ENCODE peak calls at places on chromosome X, in seven cellular contexts. E is SK-N-SH, Y is GM12892, B is K562, Q is HepG2, V is GM12878, W is H1. A is an unnamed sample.
A peak's percentile ranks its signal among the peaks of the same experiment; 100 is the strongest.

GRCh38 chrX:112120737-112121136 is 38.2 kb upstream of the TRPC5 start:
- DNase-seq in E (no peak), Y (no peak), B (no peak), Q (no peak), V (no peak), W (no peak), A (no peak)

GRCh38 chrX:113195949-113196348 is 355.3 kb upstream of the AMOT start:
- DNase-seq in E (no peak), Y (no peak), B (no peak), Q (no peak), V (no peak), W (no peak), A (no peak)

GRCh38 chrX:154322890-154323289 is 27.3 kb downstream of the TKTL1 start:
- DNase-seq in E (no peak), Y (no peak), B (no peak), Q (no peak), V (no peak), W (no peak), A (no peak)

GRCh38 chrX:135513140-135513535 is 7.3 kb upstream of the INTS6L start:
- DNase-seq in E (no peak), Y (no peak), B (no peak), Q (no peak), V (no peak), W (no peak), A (no peak)

GRCh38 chrX:55794420-55794819 is 76.9 kb downstream of the RRAGB start:
- DNase-seq in E (no peak), Y (no peak), B (no peak), Q (no peak), V (peak; percentile 73), W (no peak), A (no peak)

GRCh38 chrX:12245650-12246645 is 107.7 kb downstream of the FRMPD4 start:
- DNase-seq in E (no peak), Y (no peak), B (no peak), Q (no peak), V (no peak), W (no peak), A (no peak)

GRCh38 chrX:72381439-72382198 is 75.9 kb upstream of the CITED1 start:
- DNase-seq in E (no peak), Y (no peak), B (no peak), Q (peak; percentile 70), V (no peak), W (no peak), A (no peak)

GRCh38 chrX:130393451-130394074 is 8.1 kb upstream of the GPR119 start:
- DNase-seq in E (peak; percentile 64), Y (no peak), B (peak; percentile 57), Q (peak; percentile 12), V (no peak), W (peak; percentile 3), A (no peak)

GRCh38 chrX:33415454-33415853 is 204.1 kb upstream of the DMD start:
- DNase-seq in E (no peak), Y (no peak), B (no peak), Q (no peak), V (no peak), W (no peak), A (no peak)

GRCh38 chrX:102958794-102959193 is 21.7 kb downstream of the RAB40AL start:
- DNase-seq in E (no peak), Y (no peak), B (peak; percentile 14), Q (no peak), V (no peak), W (no peak), A (no peak)
- TF ChIP-seq TAF1 in E (no peak), Y (no peak), B (no peak), Q (no peak), V (no peak), W (no peak), A (no peak)

DNA sequence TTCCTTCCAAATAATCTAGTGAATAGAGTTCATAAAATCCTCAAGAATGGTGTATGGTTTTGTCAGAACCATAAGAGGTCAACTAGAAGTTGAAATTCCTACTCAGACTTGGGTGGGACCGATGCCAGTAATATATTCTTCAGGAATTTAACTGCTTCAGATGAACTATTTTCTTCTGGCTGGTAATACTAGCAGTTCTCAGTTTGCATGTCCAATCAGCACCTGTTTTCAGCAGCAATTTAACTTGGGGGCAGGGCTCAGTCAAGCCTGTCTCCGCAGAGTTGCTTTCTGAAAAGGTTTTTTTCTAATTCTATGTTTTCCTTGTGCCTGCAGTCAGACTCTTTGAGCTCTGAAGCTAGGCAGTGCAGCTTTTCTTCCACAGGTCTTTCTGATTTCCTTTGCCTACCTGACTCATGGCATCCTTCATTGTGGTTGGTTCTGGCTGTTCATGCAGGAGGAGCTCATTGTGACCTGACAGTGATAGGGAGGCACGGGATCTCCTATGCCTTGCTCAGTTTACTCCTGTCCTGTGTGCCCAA is 17.3 kb upstream of the FMR1 start:
- DNase-seq in E (no peak), Y (no peak), B (no peak), Q (no peak), V (no peak), W (no peak), A (no peak)
- TF ChIP-seq TAF1 in E (no peak), Y (no peak), B (no peak), Q (no peak), V (no peak), W (no peak), A (no peak)

DNA sequence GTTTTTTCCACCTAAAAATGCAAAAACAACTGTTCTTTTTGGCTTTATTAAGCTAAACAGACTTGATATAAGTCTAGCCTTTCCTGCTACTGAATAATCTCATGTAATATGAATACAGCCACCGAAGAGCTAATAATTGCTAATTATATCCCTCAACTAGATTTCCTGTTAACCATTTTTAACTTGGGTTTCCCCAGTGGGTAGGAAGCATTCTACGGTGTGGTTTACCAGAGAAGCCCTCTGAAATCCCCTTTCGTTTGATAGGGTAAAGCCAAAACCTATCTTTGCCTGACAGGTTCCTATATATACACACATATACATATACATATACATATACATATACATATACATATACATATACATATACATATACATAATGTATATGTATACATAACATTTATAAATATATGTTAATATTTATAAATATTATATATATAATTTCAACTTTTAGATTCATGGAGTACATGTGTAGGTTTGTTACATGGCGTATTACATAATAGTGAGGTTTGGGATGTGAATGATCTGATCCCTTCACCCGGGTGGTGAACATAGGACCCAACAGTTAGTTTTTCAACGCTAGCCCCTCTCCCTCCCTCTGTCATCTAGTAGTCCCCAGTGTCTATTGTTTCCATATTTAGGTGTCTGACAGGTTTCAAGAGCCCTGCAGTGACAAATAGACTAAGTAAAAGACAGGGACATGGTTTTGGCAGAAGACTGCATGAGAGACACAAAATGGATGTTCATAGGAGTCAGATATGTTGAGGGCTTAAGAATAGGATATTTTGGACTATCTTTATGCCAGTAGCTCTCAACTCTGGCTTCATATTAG is 62.4 kb downstream of the ATXN3L start:
- DNase-seq in E (no peak), Y (no peak), B (no peak), Q (no peak), V (peak; percentile 82), W (no peak), A (no peak)
- TF ChIP-seq TAF1 in E (no peak), Y (no peak), B (no peak), Q (no peak), V (no peak), W (no peak), A (no peak)

GRCh38 chrX:49171752-49172279 is at the start of gene PLP2:
- DNase-seq in E (peak; percentile 76), Y (no peak), B (peak; percentile 64), Q (no peak), V (no peak), W (no peak), A (no peak)

GRCh38 chrX:49175875-49176274 is 4.2 kb downstream of the PLP2 start:
- DNase-seq in E (no peak), Y (no peak), B (peak; percentile 17), Q (no peak), V (no peak), W (no peak), A (no peak)

GRCh38 chrX:49175435-49175834 is 3.7 kb downstream of the PLP2 start:
- DNase-seq in E (no peak), Y (no peak), B (peak; percentile 80), Q (no peak), V (no peak), W (no peak), A (no peak)

GRCh38 chrX:49174723-49175122 is 3.0 kb downstream of the PLP2 start:
- DNase-seq in E (no peak), Y (no peak), B (peak; percentile 73), Q (no peak), V (no peak), W (no peak), A (no peak)

DNA sequence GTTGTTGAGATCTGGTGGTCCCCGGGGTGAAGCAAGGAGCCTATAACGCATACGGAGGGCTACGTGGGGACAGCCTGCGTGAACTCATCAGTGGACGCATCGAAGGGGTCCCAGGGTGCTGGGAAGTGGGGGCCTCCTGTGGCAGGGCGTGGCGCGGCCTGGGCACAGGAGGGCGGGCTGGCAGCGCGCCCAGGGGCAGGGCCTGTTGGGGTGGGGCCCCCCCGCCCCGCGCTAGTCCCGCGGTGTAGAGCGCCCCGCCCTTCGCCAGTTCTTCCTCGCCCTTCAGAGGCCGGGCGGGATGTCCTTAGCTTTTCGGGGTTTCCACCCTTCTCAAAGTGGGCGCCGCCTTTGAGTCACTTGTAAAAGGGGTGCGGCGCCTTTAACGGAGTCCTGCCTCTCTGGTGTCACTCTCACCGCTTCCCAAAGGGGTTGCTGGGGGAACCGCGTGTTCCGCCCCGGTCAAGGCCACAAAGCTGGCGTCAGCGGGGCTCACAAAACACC is 632 bp downstream of the PLP2 start:
- DNase-seq in E (peak; percentile 75), Y (no peak), B (peak; percentile 77), Q (no peak), V (no peak), W (no peak), A (peak; percentile 52)
- TF ChIP-seq TAF1 in E (no peak), Y (no peak), B (no peak), Q (no peak), V (no peak), W (no peak), A (no peak)

GRCh38 chrX:21990812-21991211 is 41.3 kb upstream of the PHEX start:
- DNase-seq in E (no peak), Y (no peak), B (no peak), Q (no peak), V (no peak), W (no peak), A (no peak)

GRCh38 chrX:21996872-21997271 is 35.3 kb upstream of the PHEX start:
- DNase-seq in E (no peak), Y (no peak), B (no peak), Q (peak; percentile 17), V (no peak), W (no peak), A (no peak)

GRCh38 chrX:21989415-21989814 is 42.7 kb upstream of the PHEX start:
- DNase-seq in E (no peak), Y (no peak), B (no peak), Q (no peak), V (peak; percentile 27), W (no peak), A (no peak)

GRCh38 chrX:21991504-21991903 is 40.6 kb upstream of the PHEX start:
- DNase-seq in E (no peak), Y (no peak), B (no peak), Q (no peak), V (no peak), W (no peak), A (no peak)

GRCh38 chrX:21993265-21993664 is 38.9 kb upstream of the PHEX start:
- DNase-seq in E (no peak), Y (no peak), B (peak; percentile 60), Q (no peak), V (peak; percentile 30), W (no peak), A (no peak)
- TF ChIP-seq TAF1 in E (no peak), Y (no peak), B (no peak), Q (no peak), V (no peak), W (no peak), A (no peak)

GRCh38 chrX:45788315-45788714 is 587.6 kb upstream of the DIPK2B start:
- DNase-seq in E (no peak), Y (no peak), B (no peak), Q (no peak), V (no peak), W (no peak), A (no peak)
- TF ChIP-seq TAF1 in E (no peak), Y (no peak), B (no peak), Q (no peak), V (no peak), W (no peak), A (no peak)